ENCODE peak calls at places on chromosomes 1 and 21, in seven cellular contexts. I is K562, R is GM23338, O is A549, A is HCT116, W is Panc1, M is SK-N-SH. U is an unnamed sample.

GRCh38 chr1:181161170-181161870 is 72.8 kb downstream of the IER5 start:
- DNase-seq in I (no peak), A (no peak), W (no peak), O (no peak), R (no peak), M (no peak), U (peak; percentile 84)

GRCh38 chr1:157628773-157629172 is 30.9 kb upstream of the FCRL4 start:
- DNase-seq in M (no peak), O (no peak), W (no peak), I (no peak), A (no peak), R (no peak), U (no peak)

GRCh38 chr1:33971913-33972312 is 108.0 kb downstream of the HMGB4 start:
- DNase-seq in W (no peak), A (no peak), I (no peak), M (no peak), O (no peak), R (peak; percentile 8), U (no peak)

GRCh38 chr1:99850458-99850974 is 355 bp downstream of the AGL start:
- DNase-seq in W (no peak), R (no peak), O (no peak), M (no peak), A (no peak), I (no peak), U (no peak)

GRCh38 chr1:98516306-98516705 is 145.2 kb upstream of the SNX7 start:
- DNase-seq in O (no peak), R (no peak), M (no peak), I (no peak), W (no peak), A (no peak), U (no peak)

GRCh38 chr1:199691540-199691939 is 336.0 kb upstream of the NR5A2 start:
- DNase-seq in O (no peak), A (peak; percentile 42), I (no peak), W (peak; percentile 59), R (peak; percentile 32), M (no peak), U (peak; percentile 5)

GRCh38 chr1:21097744-21098143 is 79.0 kb downstream of the EIF4G3 start:
- DNase-seq in R (no peak), A (no peak), M (no peak), W (no peak), I (no peak), O (no peak), U (no peak)

GRCh38 chr1:1399870-1400575 is 888 bp upstream of the CCNL2 start:
- DNase-seq in A (no peak), M (no peak), O (no peak), W (no peak), I (no peak), R (peak; percentile 44), U (no peak)

GRCh38 chr1:17878837-17879236 is 123.7 kb downstream of the ACTL8 start:
- DNase-seq in M (peak; percentile 67), I (no peak), A (no peak), R (no peak), W (no peak), O (no peak), U (no peak)

GRCh38 chr1:19664453-19665043 is at the start of gene HTR6:
- DNase-seq in W (no peak), I (peak; percentile 40), R (no peak), O (no peak), A (no peak), M (peak; percentile 95), U (no peak)

GRCh38 chr1:11064942-11065341 is 5.1 kb upstream of the SRM start:
- DNase-seq in M (no peak), A (no peak), W (no peak), I (no peak), O (no peak), R (no peak), U (no peak)

GRCh38 chr1:57279909-57280666 is 143.8 kb downstream of the DAB1 start:
- DNase-seq in I (no peak), A (no peak), O (no peak), W (no peak), R (peak; percentile 20), M (no peak), U (no peak)

GRCh38 chr1:56773341-56774066 is 45.7 kb downstream of the FYB2 start:
- DNase-seq in W (no peak), O (no peak), A (no peak), I (no peak), R (no peak), M (no peak), U (no peak)

GRCh38 chr1:167502719-167503452 is 15.4 kb downstream of the CD247 start:
- DNase-seq in R (peak; percentile 21), I (no peak), W (no peak), A (no peak), M (no peak), O (no peak), U (no peak)

GRCh38 chr21:15754640-15755039 is 24.9 kb downstream of the USP25 start:
- DNase-seq in O (no peak), I (no peak), M (no peak), A (no peak), W (no peak), R (no peak), U (no peak)

GRCh38 chr21:45041351-45041805 is 33.0 kb upstream of the ADARB1 start:
- DNase-seq in A (no peak), M (no peak), I (no peak), W (no peak), R (no peak), O (no peak), U (peak; percentile 69)

GRCh38 chr1:153728305-153729066 is 636 bp downstream of the INTS3 start:
- DNase-seq in R (peak; percentile 86), W (no peak), M (peak; percentile 55), A (no peak), O (peak; percentile 39), I (peak; percentile 37), U (peak; percentile 34)

GRCh38 chr1:25952851-25953401 is 44.9 kb downstream of the PAFAH2 start:
- DNase-seq in M (peak; percentile 46), W (no peak), A (no peak), I (no peak), R (no peak), O (no peak), U (no peak)

GRCh38 chr1:185767721-185768120 is 33.5 kb downstream of the HMCN1 start:
- DNase-seq in M (no peak), O (no peak), W (no peak), A (no peak), R (no peak), I (no peak), U (no peak)

GRCh38 chr1:203133969-203134725 is 6.6 kb downstream of the ADORA1 start:
- DNase-seq in R (peak; percentile 12), M (no peak), A (no peak), W (no peak), I (no peak), O (no peak), U (peak; percentile 58)

GRCh38 chr21:39022901-39023693 is 160.2 kb downstream of the PSMG1 start:
- DNase-seq in M (no peak), A (no peak), I (peak; percentile 26), O (no peak), W (no peak), R (peak; percentile 72), U (no peak)

GRCh38 chr1:1344672-1345361 is 4.4 kb downstream of the DVL1 start:
- DNase-seq in O (peak; percentile 84), M (peak; percentile 85), A (peak; percentile 95), W (peak; percentile 84), R (no peak), I (peak; percentile 58), U (no peak)

GRCh38 chr1:204188959-204189639 is 7.2 kb downstream of the KISS1 start:
- DNase-seq in R (no peak), W (no peak), O (no peak), M (peak; percentile 67), A (no peak), I (no peak), U (no peak)

GRCh38 chr1:6756455-6756854 is 28.8 kb upstream of the CAMTA1 start:
- DNase-seq in R (no peak), A (no peak), O (no peak), I (no peak), M (no peak), W (no peak), U (no peak)

GRCh38 chr1:171858701-171859100 is 17.4 kb downstream of the DNM3 start:
- DNase-seq in O (no peak), W (no peak), I (no peak), R (no peak), A (no peak), M (no peak), U (no peak)

DNA sequence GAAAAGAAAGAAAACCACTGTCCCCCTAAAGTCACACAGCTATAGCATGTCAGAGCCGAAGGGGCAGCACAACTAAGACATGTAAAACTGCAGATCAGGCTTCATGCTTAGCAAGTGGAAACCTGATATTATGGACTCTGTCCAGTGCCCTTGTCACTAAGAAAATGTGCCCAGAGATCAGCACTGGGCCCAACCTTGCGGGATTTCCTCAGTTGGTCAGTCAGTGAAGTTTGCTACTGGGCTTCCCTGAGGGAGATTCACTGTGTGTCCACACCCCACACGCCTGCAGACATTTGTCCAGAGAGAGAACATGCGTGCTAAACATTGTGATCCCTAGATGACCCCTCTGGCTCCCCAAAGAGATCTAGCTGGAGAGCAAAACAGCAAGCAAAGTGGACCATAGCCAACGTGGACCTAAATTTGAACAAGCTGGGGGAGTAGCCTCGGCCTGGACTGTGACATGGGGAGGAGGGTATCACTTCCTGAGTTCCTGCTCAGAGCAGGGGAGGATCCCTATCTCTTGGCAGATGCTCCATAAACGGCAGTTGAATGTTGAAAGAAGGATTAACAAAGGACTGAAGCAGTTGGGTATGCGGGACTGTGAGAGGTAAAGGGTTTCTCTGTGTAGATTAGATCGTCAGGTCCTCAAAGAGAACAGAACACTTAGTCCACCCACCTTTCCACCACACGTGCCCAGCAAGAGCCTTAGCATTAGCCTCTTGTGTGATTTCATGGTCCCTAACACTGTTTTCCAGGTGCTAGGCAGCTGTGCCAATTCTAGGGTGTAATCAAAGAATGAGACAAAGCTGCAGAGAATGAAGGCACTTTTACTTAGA is 53.6 kb downstream of the GLUL start:
- DNase-seq in R (no peak), A (no peak), I (peak; percentile 93), M (no peak), W (no peak), O (no peak), U (no peak)
- TF ChIP-seq REST in R (no peak), A (no peak), I (peak; percentile 35), M (no peak), W (no peak), O (no peak), U (no peak)

GRCh38 chr1:38789498-38790169 is 69.9 kb downstream of the RRAGC start:
- DNase-seq in M (peak; percentile 61), O (no peak), R (no peak), W (no peak), I (peak; percentile 77), A (no peak), U (no peak)
- TF ChIP-seq REST in M (no peak), O (no peak), R (no peak), W (no peak), I (no peak), A (no peak), U (no peak)

GRCh38 chr1:58909162-58909560 is 125.3 kb upstream of the JUN start:
- DNase-seq in A (no peak), W (no peak), O (no peak), M (no peak), I (no peak), R (no peak), U (no peak)
- TF ChIP-seq REST in A (no peak), W (no peak), O (no peak), M (no peak), I (no peak), R (no peak), U (no peak)

DNA sequence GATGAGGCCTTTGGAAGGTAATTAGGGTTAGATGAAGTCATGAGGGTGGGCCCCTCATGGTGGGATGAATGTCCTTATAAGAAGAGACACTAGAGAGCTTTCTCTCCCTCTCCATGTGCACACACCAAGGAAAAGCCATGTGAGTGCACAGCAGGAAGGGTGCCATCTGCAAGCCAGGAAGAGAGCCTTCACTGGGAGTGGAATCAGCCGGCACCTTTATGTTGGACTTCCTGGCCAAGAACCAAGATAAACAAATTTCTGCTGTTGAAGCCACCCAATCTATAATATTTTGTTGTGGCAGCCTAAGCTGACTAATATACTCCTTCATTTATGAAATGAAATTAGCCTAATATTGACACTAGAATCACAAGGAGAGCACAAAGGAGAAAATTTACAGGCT is 38.2 kb upstream of the PKP1 start:
- DNase-seq in M (no peak), A (no peak), I (no peak), W (no peak), O (no peak), R (no peak), U (no peak)
- TF ChIP-seq REST in M (no peak), A (no peak), I (no peak), W (no peak), O (no peak), R (no peak), U (no peak)

U was measured in HL-60.